ENCODE peak calls at places on chromosomes 4 and X, in nine cellular contexts. One of them, this sample, is unnamed.

GRCh38 chr4:77473509-77473908 is 132.1 kb upstream of the CXCL13 start:
- DNase-seq in AG08395: no peak
- DNase-seq in NB4: peak; percentile 28
- DNase-seq in aorta: no peak
- DNase-seq in midbrain: no peak
- DNase-seq in astrocyte of the spinal cord: no peak
- DNase-seq in NCI-H187 treated with DMSO at 0.1 percent for 48 hours: no peak
- DNase-seq in CD4-positive, alpha-beta T cell: no peak
- DNase-seq in A673: peak; percentile 2
- DNase-seq in this sample: peak; percentile 7

GRCh38 chr4:120694973-120695372 is 227.6 kb downstream of the PRDM5 start:
- DNase-seq in AG08395: peak; percentile 5
- DNase-seq in NB4: no peak
- DNase-seq in aorta: no peak
- DNase-seq in midbrain: no peak
- DNase-seq in astrocyte of the spinal cord: peak; percentile 74
- DNase-seq in NCI-H187 treated with DMSO at 0.1 percent for 48 hours: no peak
- DNase-seq in CD4-positive, alpha-beta T cell: no peak
- DNase-seq in A673: peak; percentile 70
- DNase-seq in this sample: peak; percentile 92

GRCh38 chr4:76651616-76652015 is 216.6 kb downstream of the SHROOM3 start:
- DNase-seq in AG08395: no peak
- DNase-seq in NB4: no peak
- DNase-seq in aorta: no peak
- DNase-seq in midbrain: no peak
- DNase-seq in astrocyte of the spinal cord: no peak
- DNase-seq in NCI-H187 treated with DMSO at 0.1 percent for 48 hours: no peak
- DNase-seq in CD4-positive, alpha-beta T cell: no peak
- DNase-seq in A673: no peak
- DNase-seq in this sample: no peak

GRCh38 chrX:11757729-11758399 is at the start of gene MSL3:
- DNase-seq in AG08395: peak; percentile 75
- DNase-seq in NB4: peak; percentile 67
- DNase-seq in aorta: peak; percentile 92
- DNase-seq in midbrain: peak; percentile 37
- DNase-seq in astrocyte of the spinal cord: peak; percentile 61
- DNase-seq in NCI-H187 treated with DMSO at 0.1 percent for 48 hours: no peak
- DNase-seq in CD4-positive, alpha-beta T cell: peak; percentile 69
- DNase-seq in A673: peak; percentile 50
- DNase-seq in this sample: peak; percentile 75

GRCh38 chrX:150572206-150572605 is 3.8 kb downstream of the MTM1 start:
- DNase-seq in AG08395: no peak
- DNase-seq in NB4: no peak
- DNase-seq in aorta: no peak
- DNase-seq in midbrain: no peak
- DNase-seq in astrocyte of the spinal cord: no peak
- DNase-seq in NCI-H187 treated with DMSO at 0.1 percent for 48 hours: no peak
- DNase-seq in CD4-positive, alpha-beta T cell: no peak
- DNase-seq in A673: no peak
- DNase-seq in this sample: no peak

GRCh38 chrX:110182362-110182761 is 135.5 kb downstream of the AMMECR1 start:
- DNase-seq in AG08395: no peak
- DNase-seq in NB4: no peak
- DNase-seq in aorta: no peak
- DNase-seq in midbrain: no peak
- DNase-seq in astrocyte of the spinal cord: no peak
- DNase-seq in NCI-H187 treated with DMSO at 0.1 percent for 48 hours: no peak
- DNase-seq in CD4-positive, alpha-beta T cell: no peak
- DNase-seq in A673: no peak
- DNase-seq in this sample: peak; percentile 14

GRCh38 chr4:52358855-52359254 is 300.2 kb downstream of the USP46 start:
- DNase-seq in AG08395: no peak
- DNase-seq in NB4: no peak
- DNase-seq in aorta: no peak
- DNase-seq in midbrain: no peak
- DNase-seq in astrocyte of the spinal cord: peak; percentile 38
- DNase-seq in NCI-H187 treated with DMSO at 0.1 percent for 48 hours: peak; percentile 83
- DNase-seq in CD4-positive, alpha-beta T cell: no peak
- DNase-seq in A673: peak; percentile 4
- DNase-seq in this sample: no peak

GRCh38 chrX:154435171-154435733 is 1.7 kb upstream of the GDI1 start:
- DNase-seq in AG08395: no peak
- DNase-seq in NB4: no peak
- DNase-seq in aorta: no peak
- DNase-seq in midbrain: no peak
- DNase-seq in astrocyte of the spinal cord: no peak
- DNase-seq in NCI-H187 treated with DMSO at 0.1 percent for 48 hours: no peak
- DNase-seq in CD4-positive, alpha-beta T cell: no peak
- DNase-seq in A673: no peak
- DNase-seq in this sample: no peak

GRCh38 chrX:896256-896655 is 265.7 kb downstream of the SHOX start:
- DNase-seq in AG08395: no peak
- DNase-seq in NB4: no peak
- DNase-seq in aorta: no peak
- DNase-seq in midbrain: no peak
- DNase-seq in astrocyte of the spinal cord: no peak
- DNase-seq in NCI-H187 treated with DMSO at 0.1 percent for 48 hours: no peak
- DNase-seq in CD4-positive, alpha-beta T cell: no peak
- DNase-seq in A673: no peak
- DNase-seq in this sample: no peak

GRCh38 chrX:111270339-111270738 is at the start of gene CAPN6:
- DNase-seq in AG08395: peak; percentile 7
- DNase-seq in NB4: no peak
- DNase-seq in aorta: no peak
- DNase-seq in midbrain: no peak
- DNase-seq in astrocyte of the spinal cord: no peak
- DNase-seq in NCI-H187 treated with DMSO at 0.1 percent for 48 hours: no peak
- DNase-seq in CD4-positive, alpha-beta T cell: no peak
- DNase-seq in A673: peak; percentile 19
- DNase-seq in this sample: no peak

GRCh38 chr4:76377922-76378321 is 43.0 kb downstream of the CCDC158 start:
- DNase-seq in AG08395: peak; percentile 34
- DNase-seq in NB4: peak; percentile 58
- DNase-seq in aorta: no peak
- DNase-seq in midbrain: no peak
- DNase-seq in astrocyte of the spinal cord: peak; percentile 50
- DNase-seq in NCI-H187 treated with DMSO at 0.1 percent for 48 hours: no peak
- DNase-seq in CD4-positive, alpha-beta T cell: peak; percentile 10
- DNase-seq in A673: peak; percentile 32
- DNase-seq in this sample: peak; percentile 6

GRCh38 chrX:80306007-80306406 is 114.2 kb upstream of the TENT5D start:
- DNase-seq in AG08395: no peak
- DNase-seq in NB4: no peak
- DNase-seq in aorta: no peak
- DNase-seq in midbrain: no peak
- DNase-seq in astrocyte of the spinal cord: no peak
- DNase-seq in NCI-H187 treated with DMSO at 0.1 percent for 48 hours: no peak
- DNase-seq in CD4-positive, alpha-beta T cell: no peak
- DNase-seq in A673: no peak
- DNase-seq in this sample: no peak

GRCh38 chr4:14994242-14994641 is 8.0 kb upstream of the CPEB2 start:
- DNase-seq in AG08395: peak; percentile 4
- DNase-seq in NB4: peak; percentile 77
- DNase-seq in aorta: no peak
- DNase-seq in midbrain: no peak
- DNase-seq in astrocyte of the spinal cord: peak; percentile 29
- DNase-seq in NCI-H187 treated with DMSO at 0.1 percent for 48 hours: no peak
- DNase-seq in CD4-positive, alpha-beta T cell: no peak
- DNase-seq in A673: peak; percentile 18
- DNase-seq in this sample: no peak

GRCh38 chrX:38473715-38474114 is 87.6 kb upstream of the TSPAN7 start:
- DNase-seq in AG08395: no peak
- DNase-seq in NB4: no peak
- DNase-seq in aorta: no peak
- DNase-seq in midbrain: no peak
- DNase-seq in astrocyte of the spinal cord: no peak
- DNase-seq in NCI-H187 treated with DMSO at 0.1 percent for 48 hours: no peak
- DNase-seq in CD4-positive, alpha-beta T cell: no peak
- DNase-seq in A673: no peak
- DNase-seq in this sample: peak; percentile 0

GRCh38 chrX:40176256-40176978 is 78.7 kb upstream of the BCOR start:
- DNase-seq in AG08395: peak; percentile 34
- DNase-seq in NB4: peak; percentile 89
- DNase-seq in aorta: peak; percentile 90
- DNase-seq in midbrain: peak; percentile 32
- DNase-seq in astrocyte of the spinal cord: no peak
- DNase-seq in NCI-H187 treated with DMSO at 0.1 percent for 48 hours: no peak
- DNase-seq in CD4-positive, alpha-beta T cell: peak; percentile 82
- DNase-seq in A673: peak; percentile 64
- DNase-seq in this sample: peak; percentile 58

GRCh38 chr4:163544407-163545038 is 50.0 kb downstream of the TMA16 start:
- DNase-seq in AG08395: peak; percentile 73
- DNase-seq in NB4: peak; percentile 66
- DNase-seq in aorta: peak; percentile 86
- DNase-seq in midbrain: peak; percentile 65
- DNase-seq in astrocyte of the spinal cord: peak; percentile 55
- DNase-seq in NCI-H187 treated with DMSO at 0.1 percent for 48 hours: no peak
- DNase-seq in CD4-positive, alpha-beta T cell: peak; percentile 43
- DNase-seq in A673: peak; percentile 85
- DNase-seq in this sample: peak; percentile 79

GRCh38 chr4:142656178-142656577 is 189.9 kb downstream of the INPP4B start:
- DNase-seq in AG08395: no peak
- DNase-seq in NB4: peak; percentile 9
- DNase-seq in aorta: no peak
- DNase-seq in midbrain: no peak
- DNase-seq in astrocyte of the spinal cord: peak; percentile 37
- DNase-seq in NCI-H187 treated with DMSO at 0.1 percent for 48 hours: no peak
- DNase-seq in CD4-positive, alpha-beta T cell: peak; percentile 1
- DNase-seq in A673: peak; percentile 28
- DNase-seq in this sample: no peak

This sample was measured in NCI-H82.